ENCODE peak calls at places on chromosomes 6 and 20, in eight cellular contexts. B is tibial artery, X is HL-60, S is GM12865, G is heart right ventricle, O is fibroblast of mammary gland, V is osteoblast, W is mucosa of descending colon. U is an unnamed sample.

GRCh38 chr6:45422541-45423110 is 44.9 kb upstream of the SUPT3H start:
- DNase-seq in B (peak; percentile 68), X (no peak), S (peak; percentile 52), G (peak; percentile 35), O (no peak), V (peak; percentile 88), W (peak; percentile 79), U (no peak)

GRCh38 chr20:57653546-57653900 is 33.3 kb upstream of the ZBP1 start:
- DNase-seq in B (no peak), X (no peak), S (no peak), G (no peak), O (no peak), V (peak; percentile 78), W (no peak), U (no peak)

GRCh38 chr6:70725817-70726413 is 58.2 kb downstream of the SMAP1 start:
- DNase-seq in B (no peak), X (no peak), S (no peak), G (no peak), O (peak; percentile 28), V (no peak), W (no peak), U (no peak)

GRCh38 chr20:8879669-8880068 is 189.2 kb upstream of the PLCB4 start:
- DNase-seq in B (no peak), X (no peak), S (no peak), G (no peak), O (no peak), V (no peak), W (no peak), U (no peak)

GRCh38 chr20:11376998-11377397 is 540.7 kb upstream of the BTBD3 start:
- DNase-seq in B (no peak), X (no peak), S (no peak), G (no peak), O (peak; percentile 49), V (no peak), W (no peak), U (no peak)

GRCh38 chr6:150409576-150410066 is 40.8 kb downstream of the IYD start:
- DNase-seq in B (peak; percentile 76), X (no peak), S (peak; percentile 6), G (peak; percentile 48), O (no peak), V (no peak), W (no peak), U (no peak)

GRCh38 chr6:138115191-138115590 is 8.0 kb upstream of the PERP start:
- DNase-seq in B (no peak), X (no peak), S (no peak), G (no peak), O (no peak), V (no peak), W (no peak), U (no peak)

GRCh38 chr6:158631678-158632537 is 12.6 kb downstream of the DYNLT1 start:
- DNase-seq in B (peak; percentile 88), X (no peak), S (no peak), G (peak; percentile 81), O (peak; percentile 90), V (peak; percentile 91), W (peak; percentile 88), U (no peak)

GRCh38 chr6:56087421-56087820 is 160.0 kb downstream of the COL21A1 start:
- DNase-seq in B (no peak), X (no peak), S (no peak), G (no peak), O (no peak), V (no peak), W (no peak), U (no peak)

GRCh38 chr6:158287047-158287446 is 25.2 kb upstream of the TULP4 start:
- DNase-seq in B (no peak), X (no peak), S (no peak), G (no peak), O (no peak), V (no peak), W (no peak), U (no peak)

GRCh38 chr6:40185486-40185885 is 251.2 kb upstream of the MOCS1 start:
- DNase-seq in B (no peak), X (no peak), S (no peak), G (no peak), O (no peak), V (no peak), W (no peak), U (no peak)

GRCh38 chr20:62503414-62504178 is 27.8 kb upstream of the GATA5 start:
- DNase-seq in B (no peak), X (no peak), S (no peak), G (peak; percentile 9), O (no peak), V (no peak), W (no peak), U (no peak)
- TF ChIP-seq CTCF in B (no peak), X (no peak), S (no peak), G (no peak), O (no peak), V (no peak), W (no peak), U (no peak)

DNA sequence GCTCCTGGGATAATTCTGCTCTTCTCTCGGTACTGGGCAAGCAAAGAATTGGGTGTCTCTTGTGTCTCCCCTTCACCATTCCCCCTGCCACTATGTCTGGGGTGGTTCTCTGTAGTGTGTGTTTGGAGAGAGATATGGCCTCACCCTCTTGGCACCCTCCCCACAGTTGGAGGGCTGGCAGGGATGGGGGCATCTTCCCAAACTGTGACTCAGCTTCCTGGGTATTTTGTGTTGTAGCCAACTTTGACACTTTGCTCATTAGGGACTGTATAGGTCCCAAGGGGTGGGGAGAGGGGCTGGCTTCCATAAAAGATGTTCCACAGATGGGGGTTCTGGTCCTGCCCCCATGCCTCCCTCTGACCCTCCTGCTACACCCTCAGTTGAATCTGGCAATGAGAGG is 1.7 kb downstream of the TNXB start:
- DNase-seq in B (peak; percentile 82), X (no peak), S (no peak), G (no peak), O (no peak), V (no peak), W (no peak), U (no peak)
- H3K4me3 ChIP-seq in B (peak overlapping the region; percentile 47), X (no peak overlapping the region), S (no peak overlapping the region), G (peak overlapping the region; percentile 47), O (no peak overlapping the region), V (no peak overlapping the region), W (no peak overlapping the region), U (no peak overlapping the region)

DNA sequence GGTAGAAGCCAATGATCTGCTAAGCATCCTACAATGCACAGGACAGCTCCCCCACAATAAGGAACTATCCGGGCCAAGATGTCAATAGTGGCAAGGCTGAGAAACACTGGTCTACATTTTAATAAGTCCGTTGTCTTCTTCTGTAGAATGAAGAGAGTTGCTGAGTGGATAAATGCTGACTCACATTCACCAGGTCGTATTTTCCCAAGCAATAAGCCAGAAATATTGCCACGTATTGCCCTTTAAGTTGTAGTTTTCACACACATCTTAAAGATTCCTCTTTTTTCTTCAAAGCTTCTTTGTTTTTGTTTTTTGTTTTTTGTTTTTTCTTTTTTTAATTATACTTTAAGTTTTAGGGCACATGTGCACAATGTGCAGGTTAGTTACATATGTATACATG is 30.5 kb upstream of the NRN1 start:
- DNase-seq in B (no peak), X (no peak), S (no peak), G (no peak), O (no peak), V (no peak), W (no peak), U (no peak)
- TF ChIP-seq CTCF in B (no peak), X (no peak), S (no peak), G (no peak), O (no peak), V (no peak), W (no peak), U (no peak)

GRCh38 chr20:39899881-39900280 is 789.2 kb downstream of the MAFB start:
- DNase-seq in B (no peak), X (no peak), S (no peak), G (no peak), O (no peak), V (no peak), W (no peak), U (no peak)
- H3K4me3 ChIP-seq in B (no peak overlapping the region), X (no peak overlapping the region), S (no peak overlapping the region), G (no peak overlapping the region), O (no peak overlapping the region), V (no peak overlapping the region), W (no peak overlapping the region), U (no peak overlapping the region)

GRCh38 chr6:166820483-166820882 is 135.9 kb downstream of the RNASET2 start:
- DNase-seq in B (no peak), X (no peak), S (no peak), G (no peak), O (no peak), V (no peak), W (no peak), U (no peak)
- TF ChIP-seq CTCF in B (no peak), X (no peak), S (no peak), G (no peak), O (no peak), V (no peak), W (no peak), U (no peak)

GRCh38 chr6:160005861-160006540 is 37.1 kb downstream of the IGF2R start:
- DNase-seq in B (no peak), X (no peak), S (no peak), G (peak; percentile 50), O (peak; percentile 58), V (no peak), W (peak; percentile 55), U (no peak)
- H3K4me3 ChIP-seq in B (no peak overlapping the region), X (no peak overlapping the region), S (no peak overlapping the region), G (no peak overlapping the region), O (no peak overlapping the region), V (no peak overlapping the region), W (no peak overlapping the region), U (no peak overlapping the region)

GRCh38 chr6:17045581-17046322 is 56.1 kb upstream of the STMND1 start:
- DNase-seq in B (no peak), X (no peak), S (no peak), G (peak; percentile 10), O (peak; percentile 52), V (no peak), W (no peak), U (no peak)

GRCh38 chr6:17038316-17038715 is 63.5 kb upstream of the STMND1 start:
- DNase-seq in B (no peak), X (no peak), S (no peak), G (no peak), O (peak; percentile 82), V (no peak), W (no peak), U (no peak)

GRCh38 chr6:17039266-17039665 is 62.6 kb upstream of the STMND1 start:
- DNase-seq in B (no peak), X (no peak), S (no peak), G (no peak), O (no peak), V (no peak), W (no peak), U (no peak)

GRCh38 chr6:17043148-17043522 is 58.7 kb upstream of the STMND1 start:
- DNase-seq in B (no peak), X (no peak), S (no peak), G (no peak), O (no peak), V (no peak), W (no peak), U (no peak)

GRCh38 chr6:17042422-17043147 is 59.3 kb upstream of the STMND1 start:
- DNase-seq in B (no peak), X (no peak), S (no peak), G (no peak), O (peak; percentile 26), V (peak; percentile 68), W (peak; percentile 65), U (no peak)
- TF ChIP-seq CTCF in B (peak; percentile 37), X (no peak), S (no peak), G (no peak), O (peak; percentile 30), V (peak; percentile 44), W (peak; percentile 8), U (no peak)